ENCODE peak calls at places on chromosomes 11 and 22, in five cellular contexts. Z is neural progenitor cell, Y is choroid plexus epithelial cell, X is heart right ventricle, C is brain microvascular endothelial cell. J is an unnamed sample.

GRCh38 chr11:77172666-77172982 is 44.6 kb downstream of the MYO7A start:
- DNase-seq in C (peak), X (no peak), Y (peak), Z (peak), J (no peak)

GRCh38 chr11:68942090-68942620 is 38.5 kb downstream of the IGHMBP2 start:
- DNase-seq in X (no peak), Z (no peak), Y (no peak), C (no peak), J (no peak)

GRCh38 chr11:69499946-69500284 is 18.5 kb downstream of the LINC01488 start:
- DNase-seq in C (no peak), X (no peak), Y (no peak), Z (no peak), J (no peak)

GRCh38 chr11:66363805-66364535 is 7.6 kb downstream of the SLC29A2 start:
- DNase-seq in Z (peak), C (no peak), X (no peak), Y (peak), J (peak)

GRCh38 chr11:95703059-95703458 is 86.5 kb downstream of the FAM76B start:
- DNase-seq in Z (no peak), Y (no peak), C (no peak), X (no peak), J (no peak)

GRCh38 chr11:102915044-102915375 is 40.2 kb upstream of the MMP12 start:
- DNase-seq in C (no peak), Y (no peak), Z (no peak), X (no peak), J (no peak)

GRCh38 chr11:92845390-92846185 is 123.9 kb upstream of the MTNR1B start:
- DNase-seq in C (no peak), Y (no peak), X (no peak), Z (no peak), J (peak)

GRCh38 chr11:134342572-134343340 is 11.0 kb downstream of the GLB1L2 start:
- DNase-seq in C (no peak), Y (no peak), Z (no peak), X (no peak), J (no peak)

GRCh38 chr11:58596621-58597020 is 17.8 kb downstream of the ZFP91 start:
- DNase-seq in Z (no peak), Y (no peak), X (no peak), C (no peak), J (no peak)

GRCh38 chr11:65530157-65530496 is 5.2 kb downstream of the SCYL1 start:
- DNase-seq in X (no peak), Y (no peak), C (no peak), Z (no peak), J (no peak)

GRCh38 chr11:126444072-126444471 is 88.6 kb downstream of the ST3GAL4 start:
- DNase-seq in Z (no peak), Y (no peak), X (no peak), C (no peak), J (no peak)

GRCh38 chr22:37533995-37534394 is 14.8 kb upstream of the CARD10 start:
- DNase-seq in X (no peak), C (peak), Z (no peak), Y (peak), J (peak)

GRCh38 chr11:43810929-43811596 is 69.6 kb upstream of the ALKBH3 start:
- DNase-seq in Z (no peak), C (no peak), Y (peak), X (no peak), J (no peak)

GRCh38 chr11:350723-351255 is 18.5 kb upstream of the B4GALNT4 start:
- DNase-seq in C (no peak), Y (no peak), Z (no peak), X (no peak), J (peak)

GRCh38 chr11:67497656-67498291 is 7.4 kb downstream of the PITPNM1 start:
- DNase-seq in C (no peak), Z (no peak), X (no peak), Y (no peak), J (no peak)

GRCh38 chr22:24059793-24060192 is 48.7 kb downstream of the CABIN1 start:
- DNase-seq in Y (no peak), Z (no peak), X (no peak), C (no peak), J (no peak)

GRCh38 chr11:117076941-117077659 is 21.1 kb downstream of the SIK3 start:
- DNase-seq in X (no peak), Y (peak), Z (no peak), C (no peak), J (no peak)

GRCh38 chr11:63834532-63835155 is 4.3 kb upstream of the MARK2 start:
- DNase-seq in X (no peak), C (no peak), Y (no peak), Z (no peak), J (no peak)

GRCh38 chr11:47593492-47593933 is 698 bp downstream of the C1QTNF4 start:
- DNase-seq in X (no peak), Z (peak), Y (no peak), C (no peak), J (no peak)

GRCh38 chr11:80733776-80734175 is 1292.9 kb upstream of the TENM4 start:
- DNase-seq in Y (no peak), C (no peak), Z (no peak), X (no peak), J (peak)

GRCh38 chr11:110675548-110675947 is 36.7 kb downstream of the ARHGAP20 start:
- DNase-seq in X (no peak), Y (no peak), C (no peak), Z (no peak), J (no peak)

GRCh38 chr11:78420255-78420764 is 2.7 kb upstream of the GAB2 start:
- DNase-seq in Z (peak), Y (peak), C (peak), X (peak), J (peak)

GRCh38 chr11:15563054-15563453 is 448.3 kb downstream of the INSC start:
- DNase-seq in X (no peak), C (no peak), Y (no peak), Z (peak), J (no peak)

GRCh38 chr11:75635009-75635909 is 33.6 kb downstream of the MAP6 start:
- DNase-seq in Z (peak), X (peak), C (peak), Y (peak), J (peak)

GRCh38 chr11:35302388-35302787 is 117.0 kb downstream of the SLC1A2 start:
- DNase-seq in C (no peak), Y (no peak), Z (no peak), X (no peak), J (peak)

GRCh38 chr11:279040-279965 is 1.1 kb downstream of the NLRP6 start:
- DNase-seq in C (no peak), X (peak), Z (no peak), Y (no peak), J (no peak)

GRCh38 chr11:133710681-133711240 is 134.6 kb downstream of the SPATA19 start:
- DNase-seq in Y (no peak), C (no peak), Z (no peak), X (no peak), J (no peak)

GRCh38 chr22:49667236-49667635 is 160.4 kb downstream of the BRD1 start:
- DNase-seq in Z (no peak), X (peak), C (no peak), Y (no peak), J (no peak)

GRCh38 chr22:36541831-36542391 is 12.9 kb upstream of the EIF3D start:
- DNase-seq in Y (peak), X (no peak), C (peak), Z (no peak), J (peak)

GRCh38 chr22:37007666-37008065 is 11.6 kb downstream of the TST start:
- DNase-seq in Y (peak), X (no peak), C (no peak), Z (peak), J (no peak)

GRCh38 chr11:58028687-58029411 is 1.9 kb upstream of the OR6Q1 start:
- DNase-seq in X (no peak), Z (no peak), Y (no peak), C (no peak), J (no peak)

GRCh38 chr11:134272381-134273316 is 3.5 kb upstream of the GLB1L3 start:
- DNase-seq in Y (peak), X (no peak), C (no peak), Z (peak), J (no peak)

GRCh38 chr11:100525635-100526034 is 161.5 kb upstream of the ARHGAP42 start:
- DNase-seq in C (no peak), X (no peak), Z (peak), Y (peak), J (peak)

GRCh38 chr22:41940853-41941765 is 5.8 kb downstream of the CENPM start:
- DNase-seq in Z (peak), C (peak), X (peak), Y (peak), J (peak)

GRCh38 chr22:19866665-19867009 is 12.0 kb upstream of the GNB1L start:
- DNase-seq in Z (no peak), X (no peak), C (no peak), Y (no peak), J (no peak)

GRCh38 chr11:1062075-1062820 is 12.4 kb upstream of the MUC2 start:
- DNase-seq in C (no peak), X (no peak), Y (no peak), Z (no peak), J (no peak)

GRCh38 chr11:19869946-19870589 is 157.4 kb downstream of the NAV2 start:
- DNase-seq in X (peak), C (no peak), Z (no peak), Y (no peak), J (no peak)

GRCh38 chr11:44625759-44626523 is 60.5 kb downstream of the CD82 start:
- DNase-seq in C (no peak), Y (no peak), Z (no peak), X (no peak), J (no peak)

GRCh38 chr11:59659981-59660380 is 8.9 kb downstream of the PATL1 start:
- DNase-seq in C (no peak), X (no peak), Y (no peak), Z (no peak), J (no peak)
- H3K4me3 ChIP-seq in C (no peak), X (no peak), Y (no peak), Z (no peak), J (no peak)

GRCh38 chr11:131866535-131867400 is 496.4 kb downstream of the NTM start:
- DNase-seq in Y (no peak), Z (peak), C (no peak), X (no peak), J (no peak)
- TF ChIP-seq CTCF in Y (peak), Z (peak), C (peak), X (no peak), J (no peak)

DNA sequence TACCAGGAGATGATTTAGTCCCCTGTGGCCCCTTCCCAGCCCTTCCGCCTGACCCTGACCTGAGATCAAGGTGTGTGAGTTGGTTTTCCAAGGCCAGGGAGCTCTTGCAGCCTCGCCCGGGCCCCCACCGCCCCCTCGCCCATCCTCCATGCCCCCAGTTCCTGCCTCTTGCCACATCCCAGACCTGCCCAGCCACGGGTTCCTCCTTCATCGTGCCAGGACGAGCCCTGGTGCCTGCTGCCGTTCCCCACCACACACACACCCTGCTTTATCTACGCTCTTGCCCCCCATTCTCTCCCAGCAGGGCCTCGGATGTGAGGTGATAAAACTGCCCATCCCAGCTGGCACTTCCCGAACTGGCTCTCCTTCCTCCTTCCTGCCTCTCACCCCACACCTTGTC is 1.4 kb upstream of the LIF start:
- DNase-seq in X (no peak), C (no peak), Z (no peak), Y (no peak), J (no peak)
- H3K4me3 ChIP-seq in X (no peak), C (peak), Z (no peak), Y (no peak), J (no peak)

DNA sequence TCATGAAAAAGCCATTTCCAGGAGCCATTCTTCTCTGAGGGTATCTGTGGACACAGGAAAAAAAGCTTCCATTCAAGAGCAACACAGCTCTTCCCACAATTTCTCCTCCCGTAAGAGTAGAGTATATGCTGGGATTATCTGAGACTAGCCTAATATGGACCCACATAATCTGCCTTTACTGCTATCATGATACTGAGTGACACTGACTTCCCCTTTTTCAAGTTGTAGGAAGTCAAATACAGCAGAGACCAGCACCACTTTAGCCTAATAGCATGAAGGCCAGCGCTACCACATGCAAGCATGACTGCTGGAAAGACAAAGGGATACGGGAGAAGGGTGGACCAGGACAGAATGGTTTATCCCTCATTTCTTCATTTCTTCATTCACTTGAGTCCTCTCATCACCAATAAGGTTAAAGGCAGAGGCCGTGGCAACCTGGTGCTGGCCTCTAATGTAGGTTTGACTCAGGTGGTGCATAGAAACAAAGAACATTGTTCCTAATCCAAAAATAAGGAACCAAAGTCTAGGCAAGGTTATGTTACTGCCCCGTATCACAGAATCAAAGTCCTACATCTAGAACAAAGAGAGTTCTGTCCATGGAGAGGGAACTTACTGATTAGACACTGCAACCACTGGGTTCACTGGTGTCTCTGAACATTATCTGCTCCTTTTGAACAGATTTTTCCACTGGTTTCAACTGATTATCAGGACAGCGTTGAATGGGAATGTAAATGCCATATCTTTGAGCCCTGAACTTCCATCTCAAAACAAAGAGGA is 19.9 kb upstream of the OR8D2 start:
- DNase-seq in Y (no peak), C (no peak), Z (no peak), X (no peak), J (no peak)
- TF ChIP-seq CTCF in Y (no peak), C (no peak), Z (no peak), X (no peak), J (no peak)

GRCh38 chr11:26928636-26929035 is 65.3 kb upstream of the FIBIN start:
- DNase-seq in Z (no peak), C (no peak), Y (no peak), X (no peak), J (no peak)
- H3K4me3 ChIP-seq in Z (no peak), C (no peak), Y (no peak), X (no peak), J (no peak)

DNA sequence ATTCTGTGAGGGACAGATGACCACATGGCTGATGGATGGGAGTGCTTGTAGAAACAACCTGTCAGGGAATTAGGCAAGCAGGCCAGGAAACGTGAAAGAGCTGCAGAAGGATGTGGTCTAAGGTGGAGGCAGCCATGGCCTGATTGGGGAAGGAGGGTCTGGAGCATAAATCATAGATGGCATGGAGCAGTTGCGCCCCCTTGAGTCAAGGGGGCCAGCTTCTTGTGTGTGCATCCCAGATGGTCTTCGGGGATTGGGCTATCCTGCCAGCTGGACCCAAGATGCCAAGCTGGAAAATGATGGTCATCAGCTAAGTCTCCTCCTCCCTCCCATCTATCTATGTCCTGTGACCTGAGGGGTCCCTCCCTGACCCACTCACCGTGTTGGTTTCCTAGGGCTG is 119.4 kb upstream of the CLPB start:
- DNase-seq in X (no peak), Z (peak), C (no peak), Y (no peak), J (no peak)
- TF ChIP-seq CTCF in X (no peak), Z (peak), C (peak), Y (peak), J (no peak)

DNA sequence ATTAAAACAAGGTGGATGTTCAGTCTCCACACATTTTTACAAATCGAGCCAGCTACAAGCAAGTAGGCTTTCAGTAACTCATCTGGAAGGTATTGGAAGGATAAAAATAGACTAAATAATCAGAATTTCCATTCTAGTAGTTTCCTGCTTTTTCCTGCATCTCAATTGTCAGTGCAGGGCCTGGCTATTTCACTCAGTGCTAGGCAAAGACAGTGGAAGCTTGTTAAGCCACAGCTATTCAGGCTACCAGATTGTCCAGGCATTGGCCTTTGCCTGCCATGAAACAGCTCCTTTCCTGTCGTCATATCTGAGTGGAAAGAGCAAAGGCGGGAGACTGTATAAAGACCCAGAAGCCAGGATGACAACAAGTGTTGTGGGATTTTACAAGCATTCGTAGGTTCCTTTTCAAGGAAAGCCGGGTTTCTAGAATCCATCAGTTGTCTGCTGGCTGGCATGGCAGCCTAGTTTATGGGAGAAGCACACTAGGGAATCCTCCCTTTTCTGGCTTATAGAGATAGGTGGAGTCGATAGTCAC is 2.1 kb upstream of the TNRC6B start:
- DNase-seq in X (no peak), C (no peak), Z (no peak), Y (no peak), J (no peak)
- H3K4me3 ChIP-seq in X (no peak), C (no peak), Z (no peak), Y (no peak), J (no peak)